ENCODE peak calls at places on chromosomes 11 and 22, in six cellular contexts. One of them, this sample, is unnamed.

GRCh38 chr11:63698976-63699733 is 17.9 kb downstream of the RTN3 start:
- DNase-seq in HEK293T: no peak
- DNase-seq in posterior cingulate gyrus: no peak
- DNase-seq in T-helper 1 cell: no peak
- DNase-seq in WTC11: no peak
- DNase-seq in EL: no peak
- DNase-seq in this sample: peak; percentile 42

GRCh38 chr11:74820763-74821162 is 72.1 kb downstream of the RNF169 start:
- DNase-seq in HEK293T: no peak
- DNase-seq in T-helper 1 cell: no peak
- DNase-seq in EL: peak; percentile 94
- DNase-seq in WTC11: no peak
- DNase-seq in posterior cingulate gyrus: no peak
- DNase-seq in this sample: no peak

GRCh38 chr22:22855617-22856308 is 31.9 kb upstream of the IGLL5 start:
- DNase-seq in T-helper 1 cell: no peak
- DNase-seq in posterior cingulate gyrus: no peak
- DNase-seq in HEK293T: peak; percentile 67
- DNase-seq in EL: peak; percentile 21
- DNase-seq in WTC11: peak; percentile 64
- DNase-seq in this sample: peak; percentile 32

GRCh38 chr11:12110714-12111481 is 508 bp downstream of the MICAL2 start:
- DNase-seq in EL: peak; percentile 37
- DNase-seq in posterior cingulate gyrus: no peak
- DNase-seq in HEK293T: peak; percentile 35
- DNase-seq in WTC11: peak; percentile 39
- DNase-seq in T-helper 1 cell: no peak
- DNase-seq in this sample: peak; percentile 58

GRCh38 chr11:45669956-45670355 is 4.5 kb upstream of the CHST1 start:
- DNase-seq in WTC11: no peak
- DNase-seq in EL: no peak
- DNase-seq in HEK293T: no peak
- DNase-seq in T-helper 1 cell: no peak
- DNase-seq in posterior cingulate gyrus: no peak
- DNase-seq in this sample: no peak

GRCh38 chr11:44126304-44126703 is 30.8 kb downstream of the EXT2 start:
- DNase-seq in HEK293T: no peak
- DNase-seq in EL: no peak
- DNase-seq in T-helper 1 cell: no peak
- DNase-seq in WTC11: no peak
- DNase-seq in posterior cingulate gyrus: no peak
- DNase-seq in this sample: no peak

GRCh38 chr11:69905202-69905535 is 86.0 kb upstream of the FGF3 start:
- DNase-seq in EL: no peak
- DNase-seq in T-helper 1 cell: no peak
- DNase-seq in posterior cingulate gyrus: no peak
- DNase-seq in HEK293T: no peak
- DNase-seq in WTC11: no peak
- DNase-seq in this sample: no peak

GRCh38 chr11:7638710-7639642 is 34.3 kb downstream of the CYB5R2 start:
- DNase-seq in HEK293T: no peak
- DNase-seq in WTC11: no peak
- DNase-seq in posterior cingulate gyrus: no peak
- DNase-seq in EL: no peak
- DNase-seq in T-helper 1 cell: no peak
- DNase-seq in this sample: no peak

GRCh38 chr22:20905415-20906386 is 11.5 kb upstream of the CRKL start:
- DNase-seq in posterior cingulate gyrus: no peak
- DNase-seq in EL: no peak
- DNase-seq in HEK293T: no peak
- DNase-seq in T-helper 1 cell: no peak
- DNase-seq in WTC11: no peak
- DNase-seq in this sample: no peak

GRCh38 chr22:20918663-20919220 is 1.5 kb downstream of the CRKL start:
- DNase-seq in T-helper 1 cell: no peak
- DNase-seq in EL: peak; percentile 24
- DNase-seq in HEK293T: peak; percentile 45
- DNase-seq in posterior cingulate gyrus: no peak
- DNase-seq in WTC11: no peak
- DNase-seq in this sample: peak; percentile 27

GRCh38 chr22:41863472-41863871 is 30.6 kb downstream of the SREBF2 start:
- DNase-seq in HEK293T: no peak
- DNase-seq in WTC11: no peak
- DNase-seq in posterior cingulate gyrus: no peak
- DNase-seq in EL: no peak
- DNase-seq in T-helper 1 cell: no peak
- DNase-seq in this sample: no peak

GRCh38 chr11:131710511-131710910 is 340.1 kb downstream of the NTM start:
- DNase-seq in WTC11: no peak
- DNase-seq in HEK293T: no peak
- DNase-seq in posterior cingulate gyrus: no peak
- DNase-seq in EL: no peak
- DNase-seq in T-helper 1 cell: no peak
- DNase-seq in this sample: no peak

GRCh38 chr11:106322111-106322510 is 244.6 kb downstream of the AASDHPPT start:
- DNase-seq in WTC11: no peak
- DNase-seq in HEK293T: no peak
- DNase-seq in T-helper 1 cell: no peak
- DNase-seq in posterior cingulate gyrus: no peak
- DNase-seq in EL: no peak
- DNase-seq in this sample: no peak

GRCh38 chr22:35454416-35455054 is 54.6 kb downstream of the MCM5 start:
- DNase-seq in T-helper 1 cell: no peak
- DNase-seq in WTC11: no peak
- DNase-seq in posterior cingulate gyrus: no peak
- DNase-seq in HEK293T: no peak
- DNase-seq in EL: no peak
- DNase-seq in this sample: no peak

GRCh38 chr11:119626197-119626909 is 102.6 kb downstream of the NECTIN1 start:
- DNase-seq in T-helper 1 cell: no peak
- DNase-seq in HEK293T: no peak
- DNase-seq in EL: no peak
- DNase-seq in posterior cingulate gyrus: no peak
- DNase-seq in WTC11: no peak
- DNase-seq in this sample: no peak

GRCh38 chr11:77065878-77066228 is 918 bp upstream of the CAPN5 start:
- DNase-seq in WTC11: peak; percentile 34
- DNase-seq in T-helper 1 cell: no peak
- DNase-seq in posterior cingulate gyrus: no peak
- DNase-seq in EL: peak; percentile 49
- DNase-seq in HEK293T: no peak
- DNase-seq in this sample: peak; percentile 74

GRCh38 chr11:66183581-66184048 is 84.8 kb upstream of the RAB1B start:
- DNase-seq in HEK293T: no peak
- DNase-seq in posterior cingulate gyrus: no peak
- DNase-seq in T-helper 1 cell: peak; percentile 8
- DNase-seq in EL: no peak
- DNase-seq in WTC11: no peak
- DNase-seq in this sample: no peak

GRCh38 chr11:2302844-2303626 is 1.2 kb downstream of the TSPAN32 start:
- DNase-seq in posterior cingulate gyrus: no peak
- DNase-seq in T-helper 1 cell: no peak
- DNase-seq in WTC11: no peak
- DNase-seq in HEK293T: no peak
- DNase-seq in EL: no peak
- DNase-seq in this sample: peak; percentile 16

GRCh38 chr11:73982595-73982989 is at the start of gene UCP2:
- DNase-seq in HEK293T: peak; percentile 88
- DNase-seq in WTC11: peak; percentile 78
- DNase-seq in posterior cingulate gyrus: peak; percentile 69
- DNase-seq in EL: peak; percentile 89
- DNase-seq in T-helper 1 cell: peak; percentile 80
- DNase-seq in this sample: no peak

GRCh38 chr11:35424157-35424945 is 5.0 kb upstream of the SLC1A2 start:
- DNase-seq in T-helper 1 cell: no peak
- DNase-seq in WTC11: no peak
- DNase-seq in EL: peak; percentile 30
- DNase-seq in posterior cingulate gyrus: no peak
- DNase-seq in HEK293T: no peak
- DNase-seq in this sample: no peak

GRCh38 chr22:20997536-20998257 is 4.2 kb downstream of the THAP7 start:
- DNase-seq in posterior cingulate gyrus: no peak
- DNase-seq in HEK293T: no peak
- DNase-seq in WTC11: no peak
- DNase-seq in T-helper 1 cell: no peak
- DNase-seq in EL: no peak
- DNase-seq in this sample: no peak

GRCh38 chr22:31556627-31557203 is 60.4 kb downstream of the SFI1 start:
- DNase-seq in WTC11: no peak
- DNase-seq in EL: peak; percentile 45
- DNase-seq in HEK293T: peak; percentile 61
- DNase-seq in T-helper 1 cell: no peak
- DNase-seq in posterior cingulate gyrus: no peak
- DNase-seq in this sample: no peak

GRCh38 chr11:25970726-25971508 is 361.0 kb upstream of the ANO3 start:
- DNase-seq in WTC11: no peak
- DNase-seq in EL: no peak
- DNase-seq in HEK293T: no peak
- DNase-seq in T-helper 1 cell: no peak
- DNase-seq in posterior cingulate gyrus: no peak
- DNase-seq in this sample: no peak

This sample was measured in colonic mucosa.